ENCODE peak calls at places on chromosome 21, in ten cellular contexts. W, U, D, O, G, F, C, L, N and V are unnamed samples.

GRCh38 chr21:34078915-34079314 is 5.5 kb downstream of the MRPS6 start:
- DNase-seq in L (no peak), D (no peak), G (no peak), O (peak; percentile 67), F (no peak), W (no peak), C (peak; percentile 65), U (no peak), N (no peak), V (no peak)

GRCh38 chr21:26394341-26394740 is 178.7 kb downstream of the CYYR1 start:
- DNase-seq in D (no peak), L (no peak), G (no peak), U (no peak), F (no peak), C (no peak), O (no peak), W (no peak), N (no peak), V (no peak)

GRCh38 chr21:42563261-42564045 is 49.8 kb downstream of the SLC37A1 start:
- DNase-seq in C (no peak), U (no peak), O (no peak), W (peak; percentile 1), G (peak; percentile 9), N (peak; percentile 23), D (no peak), F (no peak), L (no peak), V (no peak)

GRCh38 chr21:17467392-17467791 is 45.5 kb upstream of the CXADR start:
- DNase-seq in C (no peak), U (no peak), O (no peak), L (no peak), D (no peak), F (no peak), N (no peak), W (no peak), G (no peak), V (no peak)

GRCh38 chr21:42684109-42684916 is 30.9 kb downstream of the PDE9A start:
- DNase-seq in L (no peak), D (no peak), C (no peak), O (no peak), U (no peak), W (no peak), N (no peak), G (no peak), F (no peak), V (no peak)

GRCh38 chr21:42080788-42081083 is 9.6 kb downstream of the UMODL1 start:
- DNase-seq in N (no peak), W (no peak), F (no peak), O (no peak), U (no peak), C (no peak), D (no peak), G (no peak), L (no peak), V (no peak)

GRCh38 chr21:34988139-34988538 is 61.0 kb downstream of the RUNX1 start:
- DNase-seq in C (no peak), N (no peak), W (no peak), O (no peak), U (peak; percentile 10), L (no peak), D (no peak), F (no peak), G (no peak), V (no peak)

GRCh38 chr21:26846036-26846931 is 1.1 kb upstream of the ADAMTS1 start:
- DNase-seq in U (peak; percentile 75), C (peak; percentile 62), W (peak; percentile 72), L (no peak), F (peak; percentile 91), O (peak; percentile 66), N (peak; percentile 56), G (peak; percentile 79), D (no peak), V (no peak)

GRCh38 chr21:17003221-17003620 is 509.6 kb upstream of the CXADR start:
- DNase-seq in O (no peak), N (no peak), G (no peak), L (no peak), F (no peak), W (no peak), U (no peak), C (no peak), D (no peak), V (no peak)

GRCh38 chr21:41817228-41817627 is 50.4 kb upstream of the RIPK4 start:
- DNase-seq in C (peak; percentile 69), U (peak; percentile 67), F (no peak), D (no peak), N (peak; percentile 74), W (peak; percentile 70), L (peak; percentile 71), O (peak; percentile 57), G (peak; percentile 53), V (peak; percentile 75)

GRCh38 chr21:16363563-16363962 is 633.8 kb downstream of the USP25 start:
- DNase-seq in F (no peak), C (no peak), D (no peak), N (no peak), G (no peak), O (no peak), W (no peak), L (no peak), U (no peak), V (no peak)

GRCh38 chr21:44598031-44598430 is 2.4 kb upstream of the KRTAP10-7 start:
- DNase-seq in C (no peak), W (no peak), F (no peak), U (no peak), L (no peak), D (no peak), N (no peak), G (no peak), O (no peak), V (no peak)

GRCh38 chr21:29189358-29189757 is 58.9 kb downstream of the MAP3K7CL start:
- DNase-seq in N (no peak), C (no peak), F (no peak), L (no peak), D (no peak), W (no peak), G (no peak), U (no peak), O (no peak), V (no peak)

GRCh38 chr21:35953570-35953969 is 106.8 kb downstream of the SETD4 start:
- DNase-seq in W (no peak), C (no peak), N (no peak), L (no peak), G (no peak), U (no peak), F (no peak), O (peak; percentile 25), D (no peak), V (no peak)

GRCh38 chr21:28675265-28676041 is 317.2 kb downstream of the LTN1 start:
- DNase-seq in N (no peak), W (no peak), G (peak; percentile 48), C (no peak), L (no peak), U (no peak), D (no peak), O (no peak), F (no peak), V (no peak)

GRCh38 chr21:14376854-14377253 is 6.1 kb downstream of the HSPA13 start:
- DNase-seq in D (no peak), O (no peak), W (no peak), N (no peak), C (no peak), G (no peak), U (no peak), F (no peak), L (no peak), V (no peak)

GRCh38 chr21:42757826-42758655 is 104.6 kb downstream of the PDE9A start:
- DNase-seq in L (no peak), C (no peak), O (no peak), G (no peak), U (no peak), F (no peak), D (no peak), W (no peak), N (no peak), V (no peak)

GRCh38 chr21:44761011-44761729 is 40.5 kb downstream of the UBE2G2 start:
- DNase-seq in L (peak; percentile 14), N (no peak), F (no peak), G (peak; percentile 3), O (peak; percentile 54), W (peak; percentile 75), U (peak; percentile 37), D (no peak), C (peak; percentile 73), V (peak; percentile 49)

DNA sequence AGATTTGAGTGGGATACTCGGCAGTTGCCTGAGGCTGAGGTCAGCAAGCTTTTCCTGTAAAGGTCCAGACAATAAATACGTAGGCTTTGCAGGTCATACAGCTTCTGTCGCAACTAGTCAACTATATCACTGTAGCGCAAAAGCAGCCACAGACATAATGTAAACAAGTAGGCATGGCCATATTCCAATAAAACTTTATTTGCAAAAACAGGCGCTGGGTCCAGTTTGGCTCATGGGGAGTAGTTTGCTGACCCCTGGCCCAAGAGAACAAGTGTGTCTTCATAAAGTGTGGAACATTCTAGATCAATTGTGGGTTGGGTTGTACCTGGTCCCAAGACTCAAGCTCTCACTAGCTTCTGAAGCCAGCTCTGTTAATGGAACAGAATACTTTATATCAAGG is 78.8 kb downstream of the MIS18A start:
- DNase-seq in U (no peak), W (no peak), D (peak; percentile 89), N (no peak), L (no peak), C (no peak), F (no peak), G (no peak), O (no peak), V (no peak)
- TF ChIP-seq CTCF in U (no peak), W (no peak), D (no peak), N (no peak), L (no peak), C (no peak), F (no peak), G (no peak), O (no peak), V (no peak)

GRCh38 chr21:46325073-46325912 is 1.3 kb downstream of the PCNT start:
- DNase-seq in L (peak; percentile 64), O (peak; percentile 60), D (no peak), N (peak; percentile 37), C (peak; percentile 71), W (peak; percentile 70), U (peak; percentile 63), G (peak; percentile 20), F (peak; percentile 42), V (peak; percentile 63)
- TF ChIP-seq CTCF in L (peak; percentile 23), O (no peak), D (peak; percentile 11), N (no peak), C (no peak), W (no peak), U (no peak), G (peak; percentile 14), F (peak; percentile 51), V (peak; percentile 25)

DNA sequence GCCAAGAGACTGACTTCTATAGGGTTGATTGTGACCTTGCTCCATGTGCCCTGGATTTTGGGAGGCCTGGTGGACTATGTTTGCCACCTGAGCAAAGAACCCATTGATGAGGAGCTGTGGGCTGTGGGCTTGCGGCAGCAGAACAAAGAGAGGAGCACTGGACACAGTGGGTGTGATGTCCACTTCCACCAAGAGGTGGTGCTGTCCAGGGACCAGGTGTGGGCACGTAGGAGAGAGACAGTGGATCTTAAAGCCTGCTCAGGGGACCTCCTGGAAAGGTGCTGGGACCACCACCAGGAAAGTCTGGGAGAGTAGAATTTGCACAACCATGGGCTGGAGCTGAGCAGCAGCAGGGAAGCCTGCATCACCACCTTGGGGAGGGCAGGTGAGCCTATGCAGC is 106.7 kb upstream of the ETS2 start:
- DNase-seq in U (peak; percentile 8), D (no peak), G (no peak), O (no peak), L (no peak), C (no peak), N (no peak), F (no peak), W (peak; percentile 59), V (no peak)
- TF ChIP-seq CTCF in U (no peak), D (no peak), G (no peak), O (peak; percentile 21), L (no peak), C (no peak), N (no peak), F (peak; percentile 23), W (peak; percentile 59), V (no peak)

GRCh38 chr21:37446552-37446951 is 80.0 kb downstream of the DYRK1A start:
- DNase-seq in U (no peak), N (no peak), C (no peak), O (no peak), G (no peak), W (no peak), D (no peak), F (no peak), L (no peak), V (no peak)
- TF ChIP-seq CTCF in U (no peak), N (no peak), C (no peak), O (no peak), G (no peak), W (no peak), D (no peak), F (peak; percentile 24), L (no peak), V (no peak)